ENCODE peak calls at places on chromosomes 7 and 10, in nine cellular contexts. One of them, this sample, is unnamed.

GRCh38 chr10:85565381-85565780 is 801.2 kb downstream of the GRID1 start:
- DNase-seq in CD4-positive, alpha-beta T cell: no peak
- DNase-seq in mesothelial cell of epicardium: no peak
- DNase-seq in lower lobe of right lung: no peak
- DNase-seq in foreskin fibroblast: no peak
- DNase-seq in spleen: no peak
- DNase-seq in epithelial cell of esophagus: no peak
- DNase-seq in AG09319: no peak
- DNase-seq in lower leg skin: no peak
- DNase-seq in this sample: no peak

GRCh38 chr10:970311-971149 is 17.7 kb upstream of the GTPBP4 start:
- DNase-seq in mesothelial cell of epicardium: no peak
- DNase-seq in foreskin fibroblast: peak; percentile 54
- DNase-seq in AG09319: no peak
- DNase-seq in lower leg skin: no peak
- DNase-seq in CD4-positive, alpha-beta T cell: no peak
- DNase-seq in spleen: no peak
- DNase-seq in epithelial cell of esophagus: no peak
- DNase-seq in lower lobe of right lung: no peak
- DNase-seq in this sample: no peak

GRCh38 chr7:69467826-69468225 is 130.4 kb upstream of the AUTS2 start:
- DNase-seq in foreskin fibroblast: no peak
- DNase-seq in CD4-positive, alpha-beta T cell: no peak
- DNase-seq in epithelial cell of esophagus: no peak
- DNase-seq in AG09319: no peak
- DNase-seq in spleen: no peak
- DNase-seq in mesothelial cell of epicardium: no peak
- DNase-seq in lower leg skin: no peak
- DNase-seq in lower lobe of right lung: no peak
- DNase-seq in this sample: no peak

GRCh38 chr7:157357129-157358040 is 20.6 kb downstream of the DNAJB6 start:
- DNase-seq in epithelial cell of esophagus: no peak
- DNase-seq in AG09319: no peak
- DNase-seq in foreskin fibroblast: no peak
- DNase-seq in lower leg skin: no peak
- DNase-seq in lower lobe of right lung: no peak
- DNase-seq in spleen: no peak
- DNase-seq in mesothelial cell of epicardium: no peak
- DNase-seq in CD4-positive, alpha-beta T cell: no peak
- DNase-seq in this sample: no peak

GRCh38 chr10:91196268-91197043 is 24.0 kb upstream of the PCGF5 start:
- DNase-seq in epithelial cell of esophagus: peak; percentile 49
- DNase-seq in mesothelial cell of epicardium: no peak
- DNase-seq in lower lobe of right lung: no peak
- DNase-seq in AG09319: no peak
- DNase-seq in spleen: no peak
- DNase-seq in lower leg skin: no peak
- DNase-seq in CD4-positive, alpha-beta T cell: no peak
- DNase-seq in foreskin fibroblast: no peak
- DNase-seq in this sample: no peak

GRCh38 chr7:137880432-137880831 is 33.7 kb upstream of the DGKI start:
- DNase-seq in spleen: no peak
- DNase-seq in epithelial cell of esophagus: peak; percentile 94
- DNase-seq in mesothelial cell of epicardium: no peak
- DNase-seq in foreskin fibroblast: peak; percentile 85
- DNase-seq in lower lobe of right lung: no peak
- DNase-seq in AG09319: peak; percentile 43
- DNase-seq in lower leg skin: no peak
- DNase-seq in CD4-positive, alpha-beta T cell: no peak
- DNase-seq in this sample: no peak

GRCh38 chr7:514651-515598 is 4.7 kb downstream of the PDGFA start:
- DNase-seq in spleen: no peak
- DNase-seq in CD4-positive, alpha-beta T cell: no peak
- DNase-seq in epithelial cell of esophagus: peak; percentile 85
- DNase-seq in AG09319: no peak
- DNase-seq in mesothelial cell of epicardium: no peak
- DNase-seq in lower lobe of right lung: no peak
- DNase-seq in lower leg skin: no peak
- DNase-seq in foreskin fibroblast: no peak
- DNase-seq in this sample: no peak

GRCh38 chr10:70588255-70588654 is 14.3 kb downstream of the PRF1 start:
- DNase-seq in mesothelial cell of epicardium: no peak
- DNase-seq in lower lobe of right lung: no peak
- DNase-seq in foreskin fibroblast: no peak
- DNase-seq in CD4-positive, alpha-beta T cell: no peak
- DNase-seq in lower leg skin: no peak
- DNase-seq in AG09319: no peak
- DNase-seq in spleen: no peak
- DNase-seq in epithelial cell of esophagus: no peak
- DNase-seq in this sample: peak; percentile 32

GRCh38 chr7:15603124-15603523 is 41.3 kb upstream of the AGMO start:
- DNase-seq in spleen: no peak
- DNase-seq in lower lobe of right lung: no peak
- DNase-seq in epithelial cell of esophagus: peak; percentile 59
- DNase-seq in CD4-positive, alpha-beta T cell: no peak
- DNase-seq in lower leg skin: no peak
- DNase-seq in mesothelial cell of epicardium: no peak
- DNase-seq in foreskin fibroblast: peak; percentile 25
- DNase-seq in AG09319: no peak
- DNase-seq in this sample: no peak

GRCh38 chr10:86871563-86872183 is 85.7 kb downstream of the MMRN2 start:
- DNase-seq in epithelial cell of esophagus: no peak
- DNase-seq in lower leg skin: no peak
- DNase-seq in spleen: no peak
- DNase-seq in mesothelial cell of epicardium: no peak
- DNase-seq in CD4-positive, alpha-beta T cell: no peak
- DNase-seq in lower lobe of right lung: no peak
- DNase-seq in foreskin fibroblast: no peak
- DNase-seq in AG09319: no peak
- DNase-seq in this sample: no peak

GRCh38 chr7:4143511-4144160 is 538.5 kb upstream of the FOXK1 start:
- DNase-seq in spleen: peak; percentile 41
- DNase-seq in AG09319: no peak
- DNase-seq in lower lobe of right lung: peak; percentile 46
- DNase-seq in mesothelial cell of epicardium: no peak
- DNase-seq in epithelial cell of esophagus: no peak
- DNase-seq in lower leg skin: no peak
- DNase-seq in foreskin fibroblast: no peak
- DNase-seq in CD4-positive, alpha-beta T cell: no peak
- DNase-seq in this sample: no peak

GRCh38 chr10:37576154-37576553 is 281.3 kb downstream of the ZNF248 start:
- DNase-seq in lower leg skin: no peak
- DNase-seq in foreskin fibroblast: no peak
- DNase-seq in AG09319: no peak
- DNase-seq in spleen: no peak
- DNase-seq in epithelial cell of esophagus: no peak
- DNase-seq in lower lobe of right lung: no peak
- DNase-seq in CD4-positive, alpha-beta T cell: no peak
- DNase-seq in mesothelial cell of epicardium: no peak
- DNase-seq in this sample: no peak

GRCh38 chr10:12945709-12946359 is 55.7 kb downstream of the CCDC3 start:
- DNase-seq in mesothelial cell of epicardium: no peak
- DNase-seq in spleen: no peak
- DNase-seq in lower lobe of right lung: no peak
- DNase-seq in foreskin fibroblast: no peak
- DNase-seq in lower leg skin: no peak
- DNase-seq in CD4-positive, alpha-beta T cell: no peak
- DNase-seq in AG09319: no peak
- DNase-seq in epithelial cell of esophagus: no peak
- DNase-seq in this sample: peak; percentile 15

GRCh38 chr10:114174462-114175190 is 623 bp upstream of the CCDC186 start:
- DNase-seq in epithelial cell of esophagus: peak; percentile 79
- DNase-seq in spleen: peak; percentile 88
- DNase-seq in foreskin fibroblast: peak; percentile 75
- DNase-seq in AG09319: no peak
- DNase-seq in mesothelial cell of epicardium: no peak
- DNase-seq in lower leg skin: peak; percentile 69
- DNase-seq in CD4-positive, alpha-beta T cell: no peak
- DNase-seq in lower lobe of right lung: peak; percentile 82
- DNase-seq in this sample: no peak

GRCh38 chr10:69815099-69815498 is 13.4 kb downstream of the COL13A1 start:
- DNase-seq in epithelial cell of esophagus: no peak
- DNase-seq in mesothelial cell of epicardium: no peak
- DNase-seq in lower leg skin: no peak
- DNase-seq in AG09319: no peak
- DNase-seq in foreskin fibroblast: no peak
- DNase-seq in lower lobe of right lung: no peak
- DNase-seq in spleen: no peak
- DNase-seq in CD4-positive, alpha-beta T cell: no peak
- DNase-seq in this sample: no peak

GRCh38 chr7:111914287-111914686 is 291.9 kb downstream of the DOCK4 start:
- DNase-seq in spleen: no peak
- DNase-seq in foreskin fibroblast: no peak
- DNase-seq in lower lobe of right lung: no peak
- DNase-seq in CD4-positive, alpha-beta T cell: no peak
- DNase-seq in lower leg skin: no peak
- DNase-seq in epithelial cell of esophagus: no peak
- DNase-seq in AG09319: no peak
- DNase-seq in mesothelial cell of epicardium: no peak
- DNase-seq in this sample: no peak

DNA sequence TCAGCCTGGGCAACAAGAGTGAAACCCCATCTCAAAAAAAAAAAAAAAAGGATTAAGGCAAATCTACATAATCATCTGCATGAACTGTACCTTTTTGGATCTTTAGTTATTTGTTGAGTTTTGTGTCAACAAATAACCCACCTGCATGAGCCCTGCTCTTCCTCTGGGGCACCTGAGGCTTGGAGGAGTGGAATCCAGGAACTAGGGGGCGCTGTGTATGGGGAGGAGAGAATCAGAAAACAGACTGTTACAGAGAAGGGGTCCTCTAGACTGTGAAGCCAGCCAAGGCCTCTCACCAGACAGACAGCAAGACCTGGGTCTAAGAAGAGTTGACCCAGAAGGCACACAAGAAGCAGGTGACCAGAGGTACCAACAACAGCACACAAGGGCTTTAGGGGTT is 682.8 kb upstream of the NRP1 start:
- DNase-seq in foreskin fibroblast: no peak
- DNase-seq in lower leg skin: no peak
- DNase-seq in CD4-positive, alpha-beta T cell: no peak
- DNase-seq in AG09319: no peak
- DNase-seq in lower lobe of right lung: no peak
- DNase-seq in mesothelial cell of epicardium: no peak
- DNase-seq in epithelial cell of esophagus: no peak
- DNase-seq in spleen: no peak
- DNase-seq in this sample: no peak
- TF ChIP-seq CTCF in foreskin fibroblast: no peak
- TF ChIP-seq CTCF in lower leg skin: no peak
- TF ChIP-seq CTCF in CD4-positive, alpha-beta T cell: no peak
- TF ChIP-seq CTCF in AG09319: no peak
- TF ChIP-seq CTCF in lower lobe of right lung: no peak
- TF ChIP-seq CTCF in mesothelial cell of epicardium: no peak
- TF ChIP-seq CTCF in epithelial cell of esophagus: peak; percentile 7
- TF ChIP-seq CTCF in spleen: no peak
- TF ChIP-seq CTCF in this sample: no peak

DNA sequence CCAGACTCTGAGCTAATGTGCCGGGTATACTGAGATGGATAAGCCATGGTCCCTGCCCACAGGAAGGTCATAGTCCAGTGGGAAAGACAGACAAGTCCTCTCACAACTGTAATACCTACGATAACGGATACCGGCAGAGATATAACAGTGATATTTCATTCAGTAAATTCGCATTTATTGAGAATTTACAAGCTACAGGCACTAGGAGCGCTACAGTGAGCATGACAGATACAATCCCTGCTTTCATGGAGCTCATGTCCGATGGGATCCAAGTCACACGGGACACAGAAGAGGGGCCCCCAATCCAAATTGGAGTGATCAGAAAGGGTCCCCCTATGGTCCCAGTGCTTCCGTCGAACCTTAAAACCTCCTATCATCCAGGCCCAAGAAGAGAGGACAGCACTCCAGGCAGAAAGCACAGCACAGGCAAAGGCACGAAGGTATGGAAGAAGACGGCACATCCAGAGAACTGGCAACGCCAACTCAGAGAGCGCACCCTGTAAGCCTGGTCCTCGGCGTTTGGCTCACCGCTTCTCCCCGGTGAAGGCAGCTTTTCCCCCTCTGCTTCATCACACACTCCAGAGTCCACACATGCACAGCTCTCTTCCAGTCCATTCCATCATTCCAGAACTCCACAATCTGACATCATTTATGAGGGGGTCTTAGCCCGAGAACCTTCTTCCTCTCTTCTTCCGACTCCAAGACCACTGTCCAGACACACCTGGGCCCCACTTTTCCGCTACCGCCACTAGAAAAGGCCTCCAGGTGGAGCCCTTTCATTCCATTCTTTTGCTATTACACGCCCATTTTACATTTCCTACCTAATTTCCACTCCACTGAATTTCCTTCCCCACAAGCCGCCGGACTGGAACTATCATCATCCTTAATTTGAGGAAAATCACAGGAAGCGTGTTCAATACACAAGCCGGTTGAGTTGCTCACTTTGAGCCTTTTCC is 47.8 kb upstream of the NKX2-3 start:
- DNase-seq in lower leg skin: no peak
- DNase-seq in foreskin fibroblast: no peak
- DNase-seq in AG09319: no peak
- DNase-seq in CD4-positive, alpha-beta T cell: no peak
- DNase-seq in lower lobe of right lung: no peak
- DNase-seq in mesothelial cell of epicardium: no peak
- DNase-seq in epithelial cell of esophagus: peak; percentile 10
- DNase-seq in spleen: no peak
- DNase-seq in this sample: no peak
- TF ChIP-seq CTCF in lower leg skin: no peak
- TF ChIP-seq CTCF in foreskin fibroblast: no peak
- TF ChIP-seq CTCF in AG09319: no peak
- TF ChIP-seq CTCF in CD4-positive, alpha-beta T cell: no peak
- TF ChIP-seq CTCF in lower lobe of right lung: no peak
- TF ChIP-seq CTCF in mesothelial cell of epicardium: no peak
- TF ChIP-seq CTCF in epithelial cell of esophagus: peak; percentile 43
- TF ChIP-seq CTCF in spleen: peak; percentile 22
- TF ChIP-seq CTCF in this sample: no peak

GRCh38 chr7:24702674-24703235 is 54.5 kb downstream of the GSDME start:
- DNase-seq in spleen: peak; percentile 14
- DNase-seq in epithelial cell of esophagus: no peak
- DNase-seq in AG09319: peak; percentile 19
- DNase-seq in lower leg skin: no peak
- DNase-seq in mesothelial cell of epicardium: no peak
- DNase-seq in lower lobe of right lung: no peak
- DNase-seq in foreskin fibroblast: peak; percentile 16
- DNase-seq in CD4-positive, alpha-beta T cell: no peak
- DNase-seq in this sample: no peak
- TF ChIP-seq CTCF in spleen: no peak
- TF ChIP-seq CTCF in epithelial cell of esophagus: no peak
- TF ChIP-seq CTCF in AG09319: no peak
- TF ChIP-seq CTCF in lower leg skin: no peak
- TF ChIP-seq CTCF in mesothelial cell of epicardium: no peak
- TF ChIP-seq CTCF in lower lobe of right lung: no peak
- TF ChIP-seq CTCF in foreskin fibroblast: no peak
- TF ChIP-seq CTCF in CD4-positive, alpha-beta T cell: no peak
- TF ChIP-seq CTCF in this sample: no peak

DNA sequence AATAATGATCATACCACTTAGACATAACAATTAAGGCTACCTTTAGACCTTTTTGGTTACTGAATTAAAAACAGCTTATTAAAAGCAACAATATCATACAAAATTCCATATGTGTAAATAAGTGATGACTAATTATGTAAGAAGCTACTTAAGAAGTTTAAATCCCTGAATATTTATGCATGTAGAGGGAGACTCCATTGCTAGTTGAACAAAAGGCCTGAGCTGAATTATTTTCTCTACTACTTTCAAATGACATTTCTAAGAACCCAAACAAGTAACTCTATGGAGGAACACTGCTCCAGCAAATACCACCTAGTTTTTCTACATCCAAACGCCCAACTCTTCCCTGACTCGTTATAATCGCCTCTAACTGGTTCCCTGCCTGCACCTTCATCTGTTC is 31.5 kb downstream of the EPC1 start:
- DNase-seq in AG09319: no peak
- DNase-seq in spleen: no peak
- DNase-seq in epithelial cell of esophagus: peak; percentile 18
- DNase-seq in lower leg skin: no peak
- DNase-seq in foreskin fibroblast: no peak
- DNase-seq in CD4-positive, alpha-beta T cell: no peak
- DNase-seq in mesothelial cell of epicardium: no peak
- DNase-seq in lower lobe of right lung: no peak
- DNase-seq in this sample: no peak
- TF ChIP-seq CTCF in AG09319: no peak
- TF ChIP-seq CTCF in spleen: no peak
- TF ChIP-seq CTCF in epithelial cell of esophagus: no peak
- TF ChIP-seq CTCF in lower leg skin: no peak
- TF ChIP-seq CTCF in foreskin fibroblast: no peak
- TF ChIP-seq CTCF in CD4-positive, alpha-beta T cell: no peak
- TF ChIP-seq CTCF in mesothelial cell of epicardium: no peak
- TF ChIP-seq CTCF in lower lobe of right lung: no peak
- TF ChIP-seq CTCF in this sample: no peak

This sample was measured in osteocyte.